ENCODE peak calls at places on chromosomes 1 and 21, in five cellular contexts. One of them, this sample, is unnamed.

GRCh38 chr1:177983824-177984528 is 14.1 kb upstream of the SEC16B start:
- DNase-seq in sigmoid colon: peak; percentile 81
- DNase-seq in hepatocyte: peak; percentile 78
- DNase-seq in right lobe of liver: no peak
- DNase-seq in IMR-90: peak; percentile 98
- DNase-seq in this sample: no peak

GRCh38 chr1:40153073-40153770 is 8.0 kb upstream of the RLF start:
- DNase-seq in IMR-90: peak; percentile 77
- DNase-seq in hepatocyte: peak; percentile 61
- DNase-seq in right lobe of liver: no peak
- DNase-seq in sigmoid colon: no peak
- DNase-seq in this sample: no peak

GRCh38 chr1:11046270-11046566 is 821 bp downstream of the MASP2 start:
- DNase-seq in right lobe of liver: peak; percentile 89
- DNase-seq in IMR-90: no peak
- DNase-seq in sigmoid colon: peak; percentile 40
- DNase-seq in hepatocyte: no peak
- DNase-seq in this sample: no peak

GRCh38 chr1:10665930-10666850 is 130.3 kb downstream of the CASZ1 start:
- DNase-seq in right lobe of liver: peak; percentile 91
- DNase-seq in hepatocyte: no peak
- DNase-seq in sigmoid colon: peak; percentile 96
- DNase-seq in IMR-90: no peak
- DNase-seq in this sample: no peak

GRCh38 chr1:85801520-85801919 is 93.3 kb upstream of the ZNHIT6 start:
- DNase-seq in sigmoid colon: no peak
- DNase-seq in hepatocyte: no peak
- DNase-seq in IMR-90: peak; percentile 62
- DNase-seq in right lobe of liver: no peak
- DNase-seq in this sample: no peak

GRCh38 chr1:212514056-212514614 is 81.4 kb downstream of the NENF start:
- DNase-seq in right lobe of liver: peak; percentile 38
- DNase-seq in IMR-90: peak; percentile 65
- DNase-seq in sigmoid colon: peak; percentile 70
- DNase-seq in hepatocyte: no peak
- DNase-seq in this sample: no peak

GRCh38 chr1:50129201-50129600 is 20.5 kb downstream of the ELAVL4 start:
- DNase-seq in right lobe of liver: no peak
- DNase-seq in hepatocyte: no peak
- DNase-seq in IMR-90: no peak
- DNase-seq in sigmoid colon: no peak
- DNase-seq in this sample: no peak

GRCh38 chr1:53654216-53655210 is 84.5 kb downstream of the GLIS1 start:
- DNase-seq in hepatocyte: no peak
- DNase-seq in sigmoid colon: no peak
- DNase-seq in IMR-90: peak; percentile 93
- DNase-seq in right lobe of liver: no peak
- DNase-seq in this sample: peak; percentile 28

GRCh38 chr1:192703283-192704206 is 67.6 kb downstream of the RGS13 start:
- DNase-seq in hepatocyte: no peak
- DNase-seq in right lobe of liver: no peak
- DNase-seq in IMR-90: no peak
- DNase-seq in sigmoid colon: no peak
- DNase-seq in this sample: no peak

GRCh38 chr1:204128464-204128963 is 23.3 kb downstream of the ETNK2 start:
- DNase-seq in IMR-90: no peak
- DNase-seq in right lobe of liver: no peak
- DNase-seq in sigmoid colon: no peak
- DNase-seq in hepatocyte: no peak
- DNase-seq in this sample: no peak

GRCh38 chr1:14765773-14766172 is 167.3 kb downstream of the KAZN start:
- DNase-seq in IMR-90: no peak
- DNase-seq in hepatocyte: no peak
- DNase-seq in right lobe of liver: no peak
- DNase-seq in sigmoid colon: no peak
- DNase-seq in this sample: no peak

GRCh38 chr1:9167638-9168037 is 38.7 kb upstream of the GPR157 start:
- DNase-seq in sigmoid colon: no peak
- DNase-seq in IMR-90: no peak
- DNase-seq in right lobe of liver: no peak
- DNase-seq in hepatocyte: no peak
- DNase-seq in this sample: no peak

GRCh38 chr1:220876511-220877347 is 2.5 kb upstream of the HLX start:
- DNase-seq in sigmoid colon: no peak
- DNase-seq in hepatocyte: peak; percentile 46
- DNase-seq in right lobe of liver: peak; percentile 62
- DNase-seq in IMR-90: no peak
- DNase-seq in this sample: no peak
- H3K4me3 ChIP-seq in sigmoid colon: peak overlapping the region; percentile 33
- H3K4me3 ChIP-seq in hepatocyte: no peak overlapping the region
- H3K4me3 ChIP-seq in right lobe of liver: peak overlapping the region; percentile 16
- H3K4me3 ChIP-seq in IMR-90: no peak overlapping the region
- H3K4me3 ChIP-seq in this sample: no peak overlapping the region

DNA sequence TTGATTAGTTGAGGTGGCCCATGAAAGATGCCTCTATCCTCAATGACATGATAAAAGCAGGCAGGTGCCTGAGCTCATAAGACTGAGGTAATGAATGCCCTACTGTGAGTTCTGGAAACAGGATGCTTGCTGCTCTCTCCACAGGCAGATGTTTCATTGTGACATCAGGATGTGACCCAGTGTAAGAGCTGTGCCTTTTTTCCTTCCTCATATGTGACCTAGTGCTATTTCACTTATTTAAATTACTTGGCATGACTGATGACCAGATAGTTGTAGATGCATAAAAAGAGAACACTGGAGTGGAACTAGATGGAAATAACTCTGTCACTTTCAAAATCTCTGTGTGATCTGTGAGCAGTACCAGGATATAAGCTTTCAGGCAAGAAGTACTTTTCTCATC is 31.9 kb downstream of the KIF14 start:
- DNase-seq in hepatocyte: no peak
- DNase-seq in IMR-90: no peak
- DNase-seq in right lobe of liver: no peak
- DNase-seq in sigmoid colon: no peak
- DNase-seq in this sample: no peak
- TF ChIP-seq CTCF in hepatocyte: no peak
- TF ChIP-seq CTCF in IMR-90: no peak
- TF ChIP-seq CTCF in right lobe of liver: no peak
- TF ChIP-seq CTCF in sigmoid colon: no peak
- TF ChIP-seq CTCF in this sample: no peak

DNA sequence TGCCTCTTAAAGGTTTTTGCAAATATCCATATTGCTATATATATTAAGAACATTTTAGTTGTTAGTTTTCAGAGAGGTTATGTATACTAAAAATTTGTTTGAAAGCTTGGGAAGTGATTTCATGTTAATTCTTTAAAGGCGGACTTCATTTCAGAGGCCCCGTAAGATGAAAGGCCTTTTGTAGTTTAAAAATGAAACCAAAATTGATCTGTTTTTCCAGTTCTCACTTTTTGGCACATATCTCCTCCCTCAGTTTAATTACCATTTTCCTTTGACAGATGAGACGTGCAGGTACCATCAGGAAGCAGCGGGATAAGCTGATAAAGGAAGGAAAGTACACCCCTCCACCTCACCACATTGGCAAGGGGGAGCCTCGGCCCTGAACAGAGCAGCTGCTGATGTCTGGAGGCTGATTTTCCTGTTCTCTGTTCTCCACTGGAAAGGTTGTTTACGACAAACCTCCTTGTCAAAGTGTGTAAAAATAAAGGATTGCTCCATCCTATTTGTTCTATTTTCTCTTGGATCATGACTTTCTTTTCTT is 8.0 kb downstream of the NDUFS5 start:
- DNase-seq in sigmoid colon: no peak
- DNase-seq in hepatocyte: no peak
- DNase-seq in IMR-90: no peak
- DNase-seq in right lobe of liver: no peak
- DNase-seq in this sample: no peak
- H3K36me3 ChIP-seq in sigmoid colon: peaks cover 96% of the 10 kb centered on the region
- H3K36me3 ChIP-seq in hepatocyte: no peaks in the 10 kb centered on the region
- H3K36me3 ChIP-seq in IMR-90: peaks cover 48% of the 10 kb centered on the region
- H3K36me3 ChIP-seq in right lobe of liver: peaks cover 14% of the 10 kb centered on the region
- H3K36me3 ChIP-seq in this sample: peaks cover 79% of the 10 kb centered on the region

GRCh38 chr21:33950425-33951079 is 34.9 kb upstream of the ATP5PO start:
- DNase-seq in IMR-90: no peak
- DNase-seq in hepatocyte: no peak
- DNase-seq in right lobe of liver: no peak
- DNase-seq in sigmoid colon: no peak
- DNase-seq in this sample: no peak
- H3K4me3 ChIP-seq in IMR-90: no peak overlapping the region
- H3K4me3 ChIP-seq in hepatocyte: no peak overlapping the region
- H3K4me3 ChIP-seq in right lobe of liver: no peak overlapping the region
- H3K4me3 ChIP-seq in sigmoid colon: no peak overlapping the region
- H3K4me3 ChIP-seq in this sample: no peak overlapping the region

GRCh38 chr1:18233176-18233864 is 125.7 kb downstream of the IGSF21 start:
- DNase-seq in IMR-90: no peak
- DNase-seq in sigmoid colon: no peak
- DNase-seq in hepatocyte: no peak
- DNase-seq in right lobe of liver: no peak
- DNase-seq in this sample: no peak

GRCh38 chr1:18234790-18235242 is 127.2 kb downstream of the IGSF21 start:
- DNase-seq in right lobe of liver: no peak
- DNase-seq in hepatocyte: peak; percentile 64
- DNase-seq in IMR-90: peak; percentile 3
- DNase-seq in sigmoid colon: no peak
- DNase-seq in this sample: no peak

GRCh38 chr1:18229620-18230019 is 122.0 kb downstream of the IGSF21 start:
- DNase-seq in hepatocyte: no peak
- DNase-seq in sigmoid colon: no peak
- DNase-seq in right lobe of liver: no peak
- DNase-seq in IMR-90: no peak
- DNase-seq in this sample: no peak

GRCh38 chr1:18230840-18231239 is 123.2 kb downstream of the IGSF21 start:
- DNase-seq in IMR-90: no peak
- DNase-seq in sigmoid colon: no peak
- DNase-seq in hepatocyte: no peak
- DNase-seq in right lobe of liver: no peak
- DNase-seq in this sample: no peak

GRCh38 chr1:18232052-18232451 is 124.5 kb downstream of the IGSF21 start:
- DNase-seq in sigmoid colon: no peak
- DNase-seq in IMR-90: no peak
- DNase-seq in hepatocyte: no peak
- DNase-seq in right lobe of liver: no peak
- DNase-seq in this sample: no peak
- TF ChIP-seq CTCF in sigmoid colon: peak; percentile 12
- TF ChIP-seq CTCF in IMR-90: no peak
- TF ChIP-seq CTCF in hepatocyte: no peak
- TF ChIP-seq CTCF in right lobe of liver: no peak
- TF ChIP-seq CTCF in this sample: no peak

DNA sequence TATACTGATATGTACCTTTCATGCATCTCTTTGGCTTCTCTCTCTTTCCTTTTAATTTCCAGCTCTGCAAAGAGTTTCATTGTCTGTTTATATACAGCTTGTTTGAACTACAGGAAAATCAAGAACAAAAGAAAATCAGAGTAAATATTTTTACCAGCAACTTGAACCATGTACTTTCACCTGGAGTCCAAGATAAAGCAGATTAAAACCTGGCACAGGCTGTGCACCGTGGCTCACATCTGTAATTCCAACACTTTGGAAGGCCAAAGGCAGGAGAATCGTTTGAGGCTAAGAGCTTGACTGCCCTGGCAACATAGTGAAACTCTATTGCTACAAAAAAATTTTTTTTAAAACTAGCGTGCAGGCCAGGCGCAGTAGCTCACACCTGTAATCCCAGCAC is 27.6 kb downstream of the DNAJC8 start:
- DNase-seq in sigmoid colon: no peak
- DNase-seq in right lobe of liver: no peak
- DNase-seq in hepatocyte: no peak
- DNase-seq in IMR-90: no peak
- DNase-seq in this sample: no peak
- H3K36me3 ChIP-seq in sigmoid colon: peaks cover 98% of the 10 kb centered on the region
- H3K36me3 ChIP-seq in right lobe of liver: peaks cover 23% of the 10 kb centered on the region
- H3K36me3 ChIP-seq in hepatocyte: no peaks in the 10 kb centered on the region
- H3K36me3 ChIP-seq in IMR-90: peaks cover 46% of the 10 kb centered on the region
- H3K36me3 ChIP-seq in this sample: peaks cover 88% of the 10 kb centered on the region

This sample was measured in RWPE2.